ENCODE peak calls at places on chromosome 9, in seven cellular contexts. One of them, this sample, is unnamed.

GRCh38 chr9:136012651-136013050 is 51.5 kb upstream of the UBAC1 start:
- DNase-seq in IMR-90: peak
- DNase-seq in fibroblast of lung: peak
- DNase-seq in tibial artery: no peak
- DNase-seq in fibroblast of mammary gland: peak
- DNase-seq in dorsolateral prefrontal cortex: no peak
- DNase-seq in kidney epithelial cell: no peak
- DNase-seq in this sample: no peak

GRCh38 chr9:130732131-130732530 is 38.6 kb downstream of the EXOSC2 start:
- DNase-seq in dorsolateral prefrontal cortex: no peak
- DNase-seq in kidney epithelial cell: no peak
- DNase-seq in fibroblast of mammary gland: no peak
- DNase-seq in IMR-90: peak
- DNase-seq in tibial artery: no peak
- DNase-seq in fibroblast of lung: peak
- DNase-seq in this sample: no peak

GRCh38 chr9:90915693-90916092 is 114.1 kb downstream of the SYK start:
- DNase-seq in tibial artery: no peak
- DNase-seq in kidney epithelial cell: no peak
- DNase-seq in fibroblast of mammary gland: peak
- DNase-seq in dorsolateral prefrontal cortex: no peak
- DNase-seq in IMR-90: peak
- DNase-seq in fibroblast of lung: no peak
- DNase-seq in this sample: no peak

GRCh38 chr9:137435980-137436760 is 5.0 kb downstream of the ENTPD8 start:
- DNase-seq in kidney epithelial cell: peak
- DNase-seq in dorsolateral prefrontal cortex: no peak
- DNase-seq in IMR-90: peak
- DNase-seq in fibroblast of mammary gland: peak
- DNase-seq in fibroblast of lung: peak
- DNase-seq in tibial artery: no peak
- DNase-seq in this sample: peak

GRCh38 chr9:77595426-77596051 is 52.6 kb downstream of the GNA14 start:
- DNase-seq in dorsolateral prefrontal cortex: no peak
- DNase-seq in IMR-90: no peak
- DNase-seq in fibroblast of lung: peak
- DNase-seq in fibroblast of mammary gland: no peak
- DNase-seq in tibial artery: no peak
- DNase-seq in kidney epithelial cell: no peak
- DNase-seq in this sample: no peak

GRCh38 chr9:134315716-134316443 is 10.4 kb upstream of the RXRA start:
- DNase-seq in dorsolateral prefrontal cortex: no peak
- DNase-seq in fibroblast of lung: no peak
- DNase-seq in tibial artery: no peak
- DNase-seq in IMR-90: no peak
- DNase-seq in fibroblast of mammary gland: no peak
- DNase-seq in kidney epithelial cell: no peak
- DNase-seq in this sample: no peak

GRCh38 chr9:16217933-16218830 is 652.3 kb downstream of the BNC2 start:
- DNase-seq in kidney epithelial cell: no peak
- DNase-seq in fibroblast of mammary gland: peak
- DNase-seq in dorsolateral prefrontal cortex: no peak
- DNase-seq in IMR-90: no peak
- DNase-seq in fibroblast of lung: peak
- DNase-seq in tibial artery: no peak
- DNase-seq in this sample: no peak

GRCh38 chr9:19049872-19050636 is 827 bp downstream of the RRAGA start:
- DNase-seq in IMR-90: peak
- DNase-seq in kidney epithelial cell: no peak
- DNase-seq in tibial artery: no peak
- DNase-seq in fibroblast of lung: peak
- DNase-seq in fibroblast of mammary gland: peak
- DNase-seq in dorsolateral prefrontal cortex: peak
- DNase-seq in this sample: no peak

GRCh38 chr9:557601-558201 is 283.8 kb upstream of the DMRT1 start:
- DNase-seq in fibroblast of lung: peak
- DNase-seq in kidney epithelial cell: peak
- DNase-seq in IMR-90: no peak
- DNase-seq in dorsolateral prefrontal cortex: no peak
- DNase-seq in fibroblast of mammary gland: no peak
- DNase-seq in tibial artery: no peak
- DNase-seq in this sample: no peak

GRCh38 chr9:87447547-87448432 is 49.9 kb upstream of the DAPK1 start:
- DNase-seq in kidney epithelial cell: no peak
- DNase-seq in fibroblast of mammary gland: no peak
- DNase-seq in IMR-90: no peak
- DNase-seq in fibroblast of lung: peak
- DNase-seq in dorsolateral prefrontal cortex: no peak
- DNase-seq in tibial artery: no peak
- DNase-seq in this sample: no peak

GRCh38 chr9:4196376-4196775 is 103.5 kb downstream of the GLIS3 start:
- DNase-seq in IMR-90: peak
- DNase-seq in dorsolateral prefrontal cortex: no peak
- DNase-seq in fibroblast of mammary gland: peak
- DNase-seq in kidney epithelial cell: peak
- DNase-seq in tibial artery: no peak
- DNase-seq in fibroblast of lung: peak
- DNase-seq in this sample: no peak

GRCh38 chr9:69579749-69580581 is 92.2 kb downstream of the APBA1 start:
- DNase-seq in dorsolateral prefrontal cortex: no peak
- DNase-seq in fibroblast of lung: no peak
- DNase-seq in IMR-90: no peak
- DNase-seq in fibroblast of mammary gland: no peak
- DNase-seq in kidney epithelial cell: no peak
- DNase-seq in tibial artery: no peak
- DNase-seq in this sample: no peak

GRCh38 chr9:118882674-118883073 is 486.6 kb downstream of the BRINP1 start:
- DNase-seq in fibroblast of mammary gland: peak
- DNase-seq in fibroblast of lung: peak
- DNase-seq in IMR-90: no peak
- DNase-seq in tibial artery: no peak
- DNase-seq in dorsolateral prefrontal cortex: no peak
- DNase-seq in kidney epithelial cell: peak
- DNase-seq in this sample: no peak

GRCh38 chr9:76292658-76293057 is 101.6 kb downstream of the RFK start:
- DNase-seq in IMR-90: no peak
- DNase-seq in fibroblast of lung: no peak
- DNase-seq in dorsolateral prefrontal cortex: no peak
- DNase-seq in tibial artery: no peak
- DNase-seq in fibroblast of mammary gland: no peak
- DNase-seq in kidney epithelial cell: no peak
- DNase-seq in this sample: no peak
- H3K4me3 ChIP-seq in IMR-90: no peak
- H3K4me3 ChIP-seq in fibroblast of lung: peak
- H3K4me3 ChIP-seq in dorsolateral prefrontal cortex: no peak
- H3K4me3 ChIP-seq in tibial artery: no peak
- H3K4me3 ChIP-seq in fibroblast of mammary gland: no peak
- H3K4me3 ChIP-seq in kidney epithelial cell: no peak
- H3K4me3 ChIP-seq in this sample: no peak

GRCh38 chr9:121620777-121621437 is 30.5 kb upstream of the DAB2IP start:
- DNase-seq in fibroblast of mammary gland: peak
- DNase-seq in fibroblast of lung: peak
- DNase-seq in tibial artery: no peak
- DNase-seq in dorsolateral prefrontal cortex: no peak
- DNase-seq in kidney epithelial cell: no peak
- DNase-seq in IMR-90: no peak
- DNase-seq in this sample: no peak
- TF ChIP-seq CTCF in fibroblast of mammary gland: peak
- TF ChIP-seq CTCF in fibroblast of lung: peak
- TF ChIP-seq CTCF in tibial artery: peak
- TF ChIP-seq CTCF in dorsolateral prefrontal cortex: peak
- TF ChIP-seq CTCF in kidney epithelial cell: peak
- TF ChIP-seq CTCF in IMR-90: peak
- TF ChIP-seq CTCF in this sample: peak

GRCh38 chr9:89662718-89663246 is 58.0 kb downstream of the GADD45G start:
- DNase-seq in fibroblast of lung: no peak
- DNase-seq in dorsolateral prefrontal cortex: no peak
- DNase-seq in tibial artery: no peak
- DNase-seq in kidney epithelial cell: no peak
- DNase-seq in IMR-90: no peak
- DNase-seq in fibroblast of mammary gland: no peak
- DNase-seq in this sample: no peak
- H3K4me3 ChIP-seq in fibroblast of lung: no peak
- H3K4me3 ChIP-seq in dorsolateral prefrontal cortex: peak
- H3K4me3 ChIP-seq in tibial artery: no peak
- H3K4me3 ChIP-seq in kidney epithelial cell: no peak
- H3K4me3 ChIP-seq in IMR-90: no peak
- H3K4me3 ChIP-seq in fibroblast of mammary gland: no peak
- H3K4me3 ChIP-seq in this sample: no peak

GRCh38 chr9:128625391-128626145 is 31.1 kb downstream of the DYNC2I2 start:
- DNase-seq in tibial artery: no peak
- DNase-seq in fibroblast of mammary gland: peak
- DNase-seq in kidney epithelial cell: no peak
- DNase-seq in fibroblast of lung: no peak
- DNase-seq in IMR-90: no peak
- DNase-seq in dorsolateral prefrontal cortex: peak
- DNase-seq in this sample: no peak

GRCh38 chr9:128624566-128624965 is 32.1 kb downstream of the DYNC2I2 start:
- DNase-seq in dorsolateral prefrontal cortex: no peak
- DNase-seq in fibroblast of mammary gland: no peak
- DNase-seq in IMR-90: no peak
- DNase-seq in tibial artery: no peak
- DNase-seq in kidney epithelial cell: no peak
- DNase-seq in fibroblast of lung: no peak
- DNase-seq in this sample: no peak

GRCh38 chr9:128627127-128627715 is 29.4 kb downstream of the DYNC2I2 start:
- DNase-seq in IMR-90: no peak
- DNase-seq in tibial artery: no peak
- DNase-seq in dorsolateral prefrontal cortex: peak
- DNase-seq in fibroblast of lung: no peak
- DNase-seq in fibroblast of mammary gland: no peak
- DNase-seq in kidney epithelial cell: no peak
- DNase-seq in this sample: no peak

GRCh38 chr9:128627906-128628305 is 28.7 kb downstream of the DYNC2I2 start:
- DNase-seq in dorsolateral prefrontal cortex: no peak
- DNase-seq in tibial artery: no peak
- DNase-seq in fibroblast of lung: no peak
- DNase-seq in IMR-90: no peak
- DNase-seq in kidney epithelial cell: no peak
- DNase-seq in fibroblast of mammary gland: no peak
- DNase-seq in this sample: no peak

GRCh38 chr9:128626181-128626580 is 30.5 kb downstream of the DYNC2I2 start:
- DNase-seq in kidney epithelial cell: no peak
- DNase-seq in IMR-90: no peak
- DNase-seq in fibroblast of lung: no peak
- DNase-seq in dorsolateral prefrontal cortex: no peak
- DNase-seq in fibroblast of mammary gland: no peak
- DNase-seq in tibial artery: no peak
- DNase-seq in this sample: no peak
- TF ChIP-seq CTCF in kidney epithelial cell: no peak
- TF ChIP-seq CTCF in IMR-90: no peak
- TF ChIP-seq CTCF in fibroblast of lung: no peak
- TF ChIP-seq CTCF in dorsolateral prefrontal cortex: no peak
- TF ChIP-seq CTCF in fibroblast of mammary gland: no peak
- TF ChIP-seq CTCF in tibial artery: no peak
- TF ChIP-seq CTCF in this sample: no peak

This sample was measured in retinal pigment epithelial cell.